ENCODE peak calls at places on chromosomes 11 and 22, in seven cellular contexts. L is thyroid gland, K is HepG2, B is kidney, R is uterus, H is small intestine, N is substantia nigra. T is an unnamed sample.

GRCh38 chr22:27663812-27664211 is 137.7 kb downstream of the MN1 start:
- DNase-seq in L (no peak), K (no peak), B (no peak), R (no peak), H (no peak), N (no peak), T (no peak)

GRCh38 chr11:102449651-102450570 is 2.7 kb downstream of the TMEM123 start:
- DNase-seq in L (no peak), K (peak), B (no peak), R (no peak), H (no peak), N (no peak), T (no peak)

GRCh38 chr11:73340164-73340563 is 32.1 kb downstream of the ARHGEF17 start:
- DNase-seq in L (no peak), K (no peak), B (no peak), R (no peak), H (no peak), N (no peak), T (no peak)

GRCh38 chr11:32884770-32885384 is 7.7 kb upstream of the QSER1 start:
- DNase-seq in L (no peak), K (no peak), B (no peak), R (no peak), H (peak), N (no peak), T (no peak)

GRCh38 chr11:111765320-111765983 is 737 bp downstream of the PPP2R1B start:
- DNase-seq in L (peak), K (no peak), B (no peak), R (no peak), H (peak), N (peak), T (no peak)

GRCh38 chr11:27234043-27234668 is 128.9 kb downstream of the CCDC34 start:
- DNase-seq in L (no peak), K (peak), B (no peak), R (peak), H (peak), N (peak), T (no peak)

GRCh38 chr11:33227578-33228261 is 29.5 kb upstream of the HIPK3 start:
- DNase-seq in L (no peak), K (no peak), B (no peak), R (no peak), H (no peak), N (no peak), T (no peak)

GRCh38 chr11:73240190-73240781 is 22.2 kb downstream of the P2RY2 start:
- DNase-seq in L (peak), K (no peak), B (peak), R (peak), H (no peak), N (no peak), T (no peak)

GRCh38 chr11:132973686-132974085 is 558.6 kb downstream of the OPCML start:
- DNase-seq in L (no peak), K (no peak), B (no peak), R (no peak), H (no peak), N (no peak), T (no peak)

GRCh38 chr11:99343117-99343516 is 322.4 kb downstream of the CNTN5 start:
- DNase-seq in L (no peak), K (no peak), B (no peak), R (no peak), H (no peak), N (no peak), T (no peak)

GRCh38 chr11:118947091-118947490 is 9.0 kb upstream of the UPK2 start:
- DNase-seq in L (no peak), K (no peak), B (peak), R (no peak), H (no peak), N (no peak), T (no peak)

GRCh38 chr22:27212617-27213177 is 555.3 kb downstream of the MIAT start:
- DNase-seq in L (peak), K (no peak), B (no peak), R (peak), H (peak), N (no peak), T (no peak)

GRCh38 chr11:64461081-64461480 is 102.1 kb downstream of the RPS6KA4 start:
- DNase-seq in L (no peak), K (no peak), B (no peak), R (no peak), H (no peak), N (no peak), T (no peak)

GRCh38 chr11:17578296-17578695 is 31.2 kb downstream of the OTOG start:
- DNase-seq in L (no peak), K (no peak), B (peak), R (no peak), H (no peak), N (no peak), T (no peak)

GRCh38 chr11:78244080-78244479 is 55.4 kb downstream of the USP35 start:
- DNase-seq in L (no peak), K (no peak), B (no peak), R (no peak), H (no peak), N (no peak), T (no peak)

GRCh38 chr22:16961477-16962186 is 46.4 kb downstream of the GAB4 start:
- DNase-seq in L (no peak), K (no peak), B (peak), R (no peak), H (no peak), N (no peak), T (no peak)

GRCh38 chr22:39472570-39473556 is 16.1 kb downstream of the MGAT3 start:
- DNase-seq in L (no peak), K (no peak), B (no peak), R (no peak), H (peak), N (no peak), T (no peak)

GRCh38 chr11:133228406-133229330 is 303.6 kb downstream of the OPCML start:
- DNase-seq in L (peak), K (no peak), B (peak), R (no peak), H (peak), N (no peak), T (no peak)

GRCh38 chr11:34052036-34052607 is 591 bp downstream of the CAPRIN1 start:
- DNase-seq in L (peak), K (peak), B (peak), R (peak), H (peak), N (peak), T (peak)

GRCh38 chr11:66119348-66120133 is 49.5 kb downstream of the PACS1 start:
- DNase-seq in L (no peak), K (peak), B (no peak), R (no peak), H (peak), N (no peak), T (no peak)

GRCh38 chr22:39290248-39290720 is 29.1 kb downstream of the RPL3 start:
- DNase-seq in L (no peak), K (no peak), B (no peak), R (no peak), H (no peak), N (no peak), T (no peak)

GRCh38 chr22:45460288-45461109 is 42.2 kb upstream of the FBLN1 start:
- DNase-seq in L (no peak), K (no peak), B (peak), R (peak), H (no peak), N (no peak), T (no peak)

GRCh38 chr11:65489061-65489705 is 9.7 kb upstream of the MALAT1 start:
- DNase-seq in L (peak), K (peak), B (peak), R (peak), H (peak), N (no peak), T (no peak)

DNA sequence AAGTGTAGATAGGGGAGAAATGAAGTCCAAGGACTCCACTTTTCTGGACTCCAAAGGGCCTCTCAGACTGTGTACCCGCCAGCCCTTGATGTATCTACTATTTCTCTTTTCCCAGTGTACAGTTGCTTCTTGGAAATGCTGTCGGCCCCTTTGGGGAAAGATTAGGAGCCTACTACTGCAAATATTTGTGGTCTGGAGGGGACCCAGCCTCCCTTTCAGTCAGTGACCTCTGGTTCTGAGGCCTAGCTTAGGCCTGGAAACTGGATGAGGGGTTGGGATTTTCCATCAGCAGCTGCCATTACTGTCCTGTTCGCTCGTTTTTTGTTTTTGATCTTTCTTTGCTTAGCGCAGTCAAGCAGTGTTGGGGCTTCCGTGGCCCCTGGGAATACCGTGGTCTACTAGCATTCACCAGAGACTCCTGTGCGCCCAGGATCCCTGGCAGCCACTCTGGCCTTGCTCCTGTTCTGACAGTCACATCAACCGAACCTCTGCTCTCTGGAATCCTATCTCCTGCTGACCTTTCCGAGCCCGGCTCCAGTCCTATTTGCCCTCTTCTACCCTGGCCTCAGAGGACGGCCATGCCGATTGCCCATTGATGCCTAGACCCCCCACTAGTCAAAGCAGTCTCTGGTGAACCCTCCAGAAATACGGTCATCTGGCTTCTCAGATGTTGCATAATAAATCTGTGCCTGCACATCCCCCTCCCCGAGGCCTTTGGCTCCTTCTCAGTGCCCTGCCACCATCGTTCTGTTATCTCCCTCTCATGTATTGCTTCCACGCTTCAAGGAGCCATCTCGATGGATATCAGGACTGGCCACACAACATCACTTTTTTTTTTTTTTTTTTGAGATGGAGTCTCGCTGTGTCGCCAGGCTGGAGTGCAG is 1.3 kb upstream of the RRP7A start:
- DNase-seq in L (no peak), K (peak), B (peak), R (no peak), H (no peak), N (no peak), T (no peak)
- H3K27ac ChIP-seq in L (peak), K (peak), B (no peak), R (no peak), H (no peak), N (no peak), T (no peak)

DNA sequence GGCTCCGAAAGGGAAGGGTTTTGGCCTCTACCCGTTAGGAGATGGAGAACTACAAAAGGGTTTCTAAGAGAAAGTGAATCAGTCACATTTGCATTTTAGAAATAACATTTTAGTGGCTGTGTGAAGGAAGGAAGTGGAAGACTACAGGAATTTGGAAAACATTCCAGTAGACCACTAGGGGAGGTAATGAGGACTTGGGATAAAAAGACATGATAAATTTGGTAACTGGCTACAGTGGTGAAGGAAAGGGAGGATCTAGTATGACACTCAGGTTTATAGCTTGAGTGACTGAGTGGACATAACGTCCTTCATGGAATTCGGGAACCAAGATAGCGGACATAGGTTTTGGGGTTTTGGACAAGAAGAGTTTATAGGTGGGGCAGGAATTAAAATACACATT is 7.0 kb upstream of the RRM1 start:
- DNase-seq in L (no peak), K (no peak), B (no peak), R (no peak), H (no peak), N (no peak), T (no peak)
- H3K27ac ChIP-seq in L (no peak), K (no peak), B (no peak), R (no peak), H (no peak), N (no peak), T (no peak)

DNA sequence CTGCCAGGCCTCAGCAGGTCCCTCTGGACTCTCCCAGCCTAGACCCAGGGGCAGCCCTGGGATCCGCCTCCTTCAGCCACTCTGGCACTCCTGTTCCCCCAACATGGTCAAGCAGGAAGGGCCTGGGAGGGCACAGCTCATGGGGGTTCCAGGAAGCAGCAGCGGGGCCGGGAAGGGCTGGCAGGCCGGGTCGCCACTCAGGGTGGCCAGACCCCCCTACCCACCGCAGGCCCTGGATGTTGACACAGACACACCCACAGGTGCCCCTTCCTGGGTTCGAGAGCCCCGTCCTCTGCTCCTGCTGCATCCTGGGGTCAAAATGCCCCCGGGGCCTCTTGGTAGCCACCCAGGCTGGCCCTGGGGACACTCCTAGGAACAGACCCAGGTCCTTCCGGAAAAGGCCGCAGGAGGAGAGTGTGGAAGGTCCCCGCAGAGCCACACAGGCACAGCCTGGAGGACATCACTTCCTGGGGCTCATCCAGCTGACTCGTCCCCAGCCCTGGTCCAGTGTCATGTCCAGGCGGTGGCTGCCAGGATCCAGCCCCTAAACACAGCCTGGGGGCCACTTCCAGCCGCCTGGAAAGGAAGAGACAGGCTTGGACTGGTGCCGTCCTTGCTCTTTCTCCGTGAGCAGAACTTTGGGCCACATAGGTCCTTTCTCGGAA is 6.8 kb upstream of the PIM3 start:
- DNase-seq in L (peak), K (no peak), B (peak), R (no peak), H (no peak), N (no peak), T (no peak)
- H3K27ac ChIP-seq in L (peak), K (no peak), B (peak), R (peak), H (no peak), N (no peak), T (no peak)

GRCh38 chr11:69275178-69275577 is 18.8 kb upstream of the MYEOV start:
- DNase-seq in L (no peak), K (no peak), B (no peak), R (no peak), H (no peak), N (no peak), T (no peak)

GRCh38 chr11:69272055-69272454 is 21.9 kb upstream of the MYEOV start:
- DNase-seq in L (no peak), K (no peak), B (no peak), R (no peak), H (no peak), N (no peak), T (no peak)

GRCh38 chr11:69272961-69273461 is 20.9 kb upstream of the MYEOV start:
- DNase-seq in L (no peak), K (no peak), B (peak), R (no peak), H (no peak), N (no peak), T (no peak)

GRCh38 chr11:69274531-69275016 is 19.4 kb upstream of the MYEOV start:
- DNase-seq in L (peak), K (no peak), B (peak), R (no peak), H (peak), N (no peak), T (no peak)

DNA sequence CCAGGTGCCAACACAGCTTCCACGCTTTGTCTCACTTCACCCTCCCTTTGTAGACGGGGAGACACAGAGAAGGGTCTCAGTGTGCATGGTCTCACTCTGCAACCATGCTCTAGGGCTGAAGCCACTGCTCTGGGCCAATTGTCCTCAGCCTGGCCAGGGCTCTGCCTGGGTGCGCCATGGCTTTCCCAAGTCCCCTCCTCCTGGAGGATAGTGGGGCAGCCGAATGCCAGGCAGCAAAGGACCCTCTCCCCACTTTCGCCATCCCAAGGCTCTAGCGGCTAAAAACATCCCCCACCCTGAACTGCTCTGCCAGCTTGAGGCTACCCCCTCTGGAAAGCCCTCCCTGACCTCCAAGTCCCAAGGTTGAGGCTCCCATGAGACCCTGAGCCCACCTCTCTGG is 20.4 kb upstream of the MYEOV start:
- DNase-seq in L (no peak), K (no peak), B (peak), R (no peak), H (no peak), N (no peak), T (no peak)
- H3K27ac ChIP-seq in L (peak), K (no peak), B (no peak), R (no peak), H (no peak), N (no peak), T (no peak)

GRCh38 chr11:97259434-97259833 is 869.6 kb downstream of the JRKL start:
- DNase-seq in L (no peak), K (no peak), B (no peak), R (no peak), H (no peak), N (no peak), T (no peak)
- H3K27ac ChIP-seq in L (no peak), K (no peak), B (no peak), R (no peak), H (no peak), N (no peak), T (no peak)

GRCh38 chr11:5246772-5247478 is 2.7 kb downstream of the HBG1 start:
- DNase-seq in L (no peak), K (no peak), B (no peak), R (no peak), H (no peak), N (no peak), T (no peak)

GRCh38 chr11:5251746-5252145 is 2.1 kb upstream of the HBG1 start:
- DNase-seq in L (no peak), K (no peak), B (no peak), R (no peak), H (no peak), N (no peak), T (no peak)

GRCh38 chr11:5247479-5248192 is 2.0 kb downstream of the HBG1 start:
- DNase-seq in L (no peak), K (no peak), B (no peak), R (no peak), H (no peak), N (no peak), T (no peak)

GRCh38 chr11:5252280-5253265 is 2.0 kb downstream of the HBG2 start:
- DNase-seq in L (no peak), K (no peak), B (no peak), R (no peak), H (no peak), N (no peak), T (no peak)

DNA sequence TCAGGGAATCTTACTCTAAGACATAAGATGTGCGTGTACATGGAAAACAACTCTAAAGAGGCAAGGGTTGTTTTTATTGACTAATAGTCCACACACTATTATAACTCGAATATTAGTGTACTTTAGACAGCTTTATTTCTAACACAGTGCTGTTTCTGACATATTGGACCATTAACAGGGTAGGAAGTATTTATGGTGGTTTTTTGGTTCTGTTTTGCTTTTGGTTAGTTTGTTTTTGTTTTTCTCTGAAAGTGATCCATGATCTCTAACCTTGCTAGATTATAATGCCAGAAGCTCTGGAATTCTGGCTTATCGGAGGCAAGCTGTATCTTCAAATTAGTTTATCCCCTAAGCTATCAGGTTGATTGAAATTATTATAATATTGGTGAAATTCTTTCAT is 1.1 kb upstream of the HBG1 start:
- DNase-seq in L (no peak), K (no peak), B (no peak), R (no peak), H (no peak), N (no peak), T (no peak)
- H3K27ac ChIP-seq in L (no peak), K (no peak), B (no peak), R (no peak), H (no peak), N (no peak), T (no peak)

GRCh38 chr22:47159592-47159991 is 397.1 kb downstream of the TBC1D22A start:
- DNase-seq in L (no peak), K (no peak), B (no peak), R (no peak), H (no peak), N (no peak), T (no peak)
- H3K27ac ChIP-seq in L (no peak), K (no peak), B (no peak), R (no peak), H (no peak), N (no peak), T (no peak)

DNA sequence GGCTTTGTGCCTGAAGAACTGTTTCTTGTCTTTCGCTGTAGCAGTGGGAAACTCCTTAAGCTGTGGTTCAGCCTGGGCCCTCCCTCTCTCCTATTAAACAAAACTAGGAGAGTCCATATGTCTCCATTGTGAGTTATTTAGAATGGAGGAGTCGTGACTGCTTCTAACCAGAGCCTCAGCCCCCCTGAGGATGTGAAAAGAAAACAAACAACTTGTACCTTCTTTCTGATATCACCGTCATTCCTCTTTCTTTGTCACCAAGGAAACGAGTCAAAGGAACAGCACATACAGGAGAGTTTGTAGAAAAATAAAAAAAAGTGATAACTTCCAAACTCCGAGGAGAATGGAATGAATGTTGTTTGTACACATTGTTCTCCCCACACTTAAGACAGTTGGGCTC is 11.6 kb upstream of the EXT2 start:
- DNase-seq in L (no peak), K (no peak), B (no peak), R (peak), H (no peak), N (no peak), T (no peak)
- H3K27ac ChIP-seq in L (no peak), K (no peak), B (no peak), R (peak), H (no peak), N (no peak), T (no peak)